ENCODE peak calls at places on chromosomes 5 and 9, in seven cellular contexts. One of them, this sample, is unnamed.

GRCh38 chr9:935348-935965 is 41.0 kb upstream of the DMRT3 start:
- DNase-seq in activated T-cell treated with anti-CD3 and anti-CD28 coated beads for 1 hour: no peak
- DNase-seq in stimulated activated CD4-positive, alpha-beta T cell treated with anti-CD3 and anti-CD28 coated beads, Interleukin-2, amount 100 ng/mL, for 48 hours: no peak
- DNase-seq in lung: peak
- DNase-seq in A549: no peak
- DNase-seq in NCI-H1105: peak
- DNase-seq in stimulated activated CD8-positive, alpha-beta memory T cell treated with anti-CD3 and anti-CD28 coated beads, Interleukin-15, amount 100 ng/mL, for 4 hours: no peak
- DNase-seq in this sample: no peak

GRCh38 chr9:106738109-106738508 is 124.9 kb upstream of the ZNF462 start:
- DNase-seq in activated T-cell treated with anti-CD3 and anti-CD28 coated beads for 1 hour: no peak
- DNase-seq in stimulated activated CD4-positive, alpha-beta T cell treated with anti-CD3 and anti-CD28 coated beads, Interleukin-2, amount 100 ng/mL, for 48 hours: no peak
- DNase-seq in lung: no peak
- DNase-seq in A549: no peak
- DNase-seq in NCI-H1105: no peak
- DNase-seq in stimulated activated CD8-positive, alpha-beta memory T cell treated with anti-CD3 and anti-CD28 coated beads, Interleukin-15, amount 100 ng/mL, for 4 hours: no peak
- DNase-seq in this sample: no peak

GRCh38 chr9:26605367-26605766 is 287.2 kb downstream of the CAAP1 start:
- DNase-seq in activated T-cell treated with anti-CD3 and anti-CD28 coated beads for 1 hour: no peak
- DNase-seq in stimulated activated CD4-positive, alpha-beta T cell treated with anti-CD3 and anti-CD28 coated beads, Interleukin-2, amount 100 ng/mL, for 48 hours: no peak
- DNase-seq in lung: peak
- DNase-seq in A549: no peak
- DNase-seq in NCI-H1105: no peak
- DNase-seq in stimulated activated CD8-positive, alpha-beta memory T cell treated with anti-CD3 and anti-CD28 coated beads, Interleukin-15, amount 100 ng/mL, for 4 hours: no peak
- DNase-seq in this sample: no peak

GRCh38 chr5:26847041-26847736 is 191.2 kb downstream of the CDH9 start:
- DNase-seq in activated T-cell treated with anti-CD3 and anti-CD28 coated beads for 1 hour: no peak
- DNase-seq in stimulated activated CD4-positive, alpha-beta T cell treated with anti-CD3 and anti-CD28 coated beads, Interleukin-2, amount 100 ng/mL, for 48 hours: no peak
- DNase-seq in lung: no peak
- DNase-seq in A549: peak
- DNase-seq in NCI-H1105: no peak
- DNase-seq in stimulated activated CD8-positive, alpha-beta memory T cell treated with anti-CD3 and anti-CD28 coated beads, Interleukin-15, amount 100 ng/mL, for 4 hours: no peak
- DNase-seq in this sample: no peak

GRCh38 chr5:124230456-124230855 is 516.0 kb downstream of the ZNF608 start:
- DNase-seq in activated T-cell treated with anti-CD3 and anti-CD28 coated beads for 1 hour: no peak
- DNase-seq in stimulated activated CD4-positive, alpha-beta T cell treated with anti-CD3 and anti-CD28 coated beads, Interleukin-2, amount 100 ng/mL, for 48 hours: no peak
- DNase-seq in lung: no peak
- DNase-seq in A549: no peak
- DNase-seq in NCI-H1105: no peak
- DNase-seq in stimulated activated CD8-positive, alpha-beta memory T cell treated with anti-CD3 and anti-CD28 coated beads, Interleukin-15, amount 100 ng/mL, for 4 hours: no peak
- DNase-seq in this sample: no peak

GRCh38 chr9:77063645-77064285 is 44.3 kb downstream of the FOXB2 start:
- DNase-seq in activated T-cell treated with anti-CD3 and anti-CD28 coated beads for 1 hour: no peak
- DNase-seq in stimulated activated CD4-positive, alpha-beta T cell treated with anti-CD3 and anti-CD28 coated beads, Interleukin-2, amount 100 ng/mL, for 48 hours: no peak
- DNase-seq in lung: no peak
- DNase-seq in A549: no peak
- DNase-seq in NCI-H1105: no peak
- DNase-seq in stimulated activated CD8-positive, alpha-beta memory T cell treated with anti-CD3 and anti-CD28 coated beads, Interleukin-15, amount 100 ng/mL, for 4 hours: no peak
- DNase-seq in this sample: no peak

GRCh38 chr5:134114886-134115805 is 665 bp downstream of the TCF7 start:
- DNase-seq in activated T-cell treated with anti-CD3 and anti-CD28 coated beads for 1 hour: peak
- DNase-seq in stimulated activated CD4-positive, alpha-beta T cell treated with anti-CD3 and anti-CD28 coated beads, Interleukin-2, amount 100 ng/mL, for 48 hours: no peak
- DNase-seq in lung: peak
- DNase-seq in A549: peak
- DNase-seq in NCI-H1105: no peak
- DNase-seq in stimulated activated CD8-positive, alpha-beta memory T cell treated with anti-CD3 and anti-CD28 coated beads, Interleukin-15, amount 100 ng/mL, for 4 hours: peak
- DNase-seq in this sample: no peak

GRCh38 chr5:172945151-172945550 is 14.1 kb upstream of the RPL26L1 start:
- DNase-seq in activated T-cell treated with anti-CD3 and anti-CD28 coated beads for 1 hour: no peak
- DNase-seq in stimulated activated CD4-positive, alpha-beta T cell treated with anti-CD3 and anti-CD28 coated beads, Interleukin-2, amount 100 ng/mL, for 48 hours: no peak
- DNase-seq in lung: no peak
- DNase-seq in A549: no peak
- DNase-seq in NCI-H1105: no peak
- DNase-seq in stimulated activated CD8-positive, alpha-beta memory T cell treated with anti-CD3 and anti-CD28 coated beads, Interleukin-15, amount 100 ng/mL, for 4 hours: no peak
- DNase-seq in this sample: no peak

GRCh38 chr9:137607141-137607857 is 1.8 kb downstream of the ARRDC1 start:
- DNase-seq in activated T-cell treated with anti-CD3 and anti-CD28 coated beads for 1 hour: no peak
- DNase-seq in stimulated activated CD4-positive, alpha-beta T cell treated with anti-CD3 and anti-CD28 coated beads, Interleukin-2, amount 100 ng/mL, for 48 hours: no peak
- DNase-seq in lung: no peak
- DNase-seq in A549: no peak
- DNase-seq in NCI-H1105: no peak
- DNase-seq in stimulated activated CD8-positive, alpha-beta memory T cell treated with anti-CD3 and anti-CD28 coated beads, Interleukin-15, amount 100 ng/mL, for 4 hours: no peak
- DNase-seq in this sample: no peak

GRCh38 chr9:91483189-91483691 is 59.6 kb upstream of the NFIL3 start:
- DNase-seq in activated T-cell treated with anti-CD3 and anti-CD28 coated beads for 1 hour: no peak
- DNase-seq in stimulated activated CD4-positive, alpha-beta T cell treated with anti-CD3 and anti-CD28 coated beads, Interleukin-2, amount 100 ng/mL, for 48 hours: no peak
- DNase-seq in lung: no peak
- DNase-seq in A549: no peak
- DNase-seq in NCI-H1105: no peak
- DNase-seq in stimulated activated CD8-positive, alpha-beta memory T cell treated with anti-CD3 and anti-CD28 coated beads, Interleukin-15, amount 100 ng/mL, for 4 hours: no peak
- DNase-seq in this sample: no peak

GRCh38 chr9:71683598-71684235 is 84.6 kb downstream of the CEMIP2 start:
- DNase-seq in activated T-cell treated with anti-CD3 and anti-CD28 coated beads for 1 hour: no peak
- DNase-seq in stimulated activated CD4-positive, alpha-beta T cell treated with anti-CD3 and anti-CD28 coated beads, Interleukin-2, amount 100 ng/mL, for 48 hours: no peak
- DNase-seq in lung: no peak
- DNase-seq in A549: no peak
- DNase-seq in NCI-H1105: no peak
- DNase-seq in stimulated activated CD8-positive, alpha-beta memory T cell treated with anti-CD3 and anti-CD28 coated beads, Interleukin-15, amount 100 ng/mL, for 4 hours: no peak
- DNase-seq in this sample: no peak

GRCh38 chr5:126971455-126972019 is 58.8 kb downstream of the MARCHF3 start:
- DNase-seq in activated T-cell treated with anti-CD3 and anti-CD28 coated beads for 1 hour: no peak
- DNase-seq in stimulated activated CD4-positive, alpha-beta T cell treated with anti-CD3 and anti-CD28 coated beads, Interleukin-2, amount 100 ng/mL, for 48 hours: no peak
- DNase-seq in lung: no peak
- DNase-seq in A549: no peak
- DNase-seq in NCI-H1105: no peak
- DNase-seq in stimulated activated CD8-positive, alpha-beta memory T cell treated with anti-CD3 and anti-CD28 coated beads, Interleukin-15, amount 100 ng/mL, for 4 hours: no peak
- DNase-seq in this sample: no peak

GRCh38 chr9:27451207-27451792 is 72.8 kb upstream of the IFNK start:
- DNase-seq in activated T-cell treated with anti-CD3 and anti-CD28 coated beads for 1 hour: no peak
- DNase-seq in stimulated activated CD4-positive, alpha-beta T cell treated with anti-CD3 and anti-CD28 coated beads, Interleukin-2, amount 100 ng/mL, for 48 hours: no peak
- DNase-seq in lung: no peak
- DNase-seq in A549: no peak
- DNase-seq in NCI-H1105: no peak
- DNase-seq in stimulated activated CD8-positive, alpha-beta memory T cell treated with anti-CD3 and anti-CD28 coated beads, Interleukin-15, amount 100 ng/mL, for 4 hours: no peak
- DNase-seq in this sample: no peak

GRCh38 chr5:176750144-176750543 is 60.2 kb upstream of the UNC5A start:
- DNase-seq in activated T-cell treated with anti-CD3 and anti-CD28 coated beads for 1 hour: no peak
- DNase-seq in stimulated activated CD4-positive, alpha-beta T cell treated with anti-CD3 and anti-CD28 coated beads, Interleukin-2, amount 100 ng/mL, for 48 hours: no peak
- DNase-seq in lung: no peak
- DNase-seq in A549: no peak
- DNase-seq in NCI-H1105: no peak
- DNase-seq in stimulated activated CD8-positive, alpha-beta memory T cell treated with anti-CD3 and anti-CD28 coated beads, Interleukin-15, amount 100 ng/mL, for 4 hours: no peak
- DNase-seq in this sample: no peak

GRCh38 chr9:134014946-134015345 is 10.3 kb upstream of the BRD3OS start:
- DNase-seq in activated T-cell treated with anti-CD3 and anti-CD28 coated beads for 1 hour: no peak
- DNase-seq in stimulated activated CD4-positive, alpha-beta T cell treated with anti-CD3 and anti-CD28 coated beads, Interleukin-2, amount 100 ng/mL, for 48 hours: no peak
- DNase-seq in lung: no peak
- DNase-seq in A549: no peak
- DNase-seq in NCI-H1105: no peak
- DNase-seq in stimulated activated CD8-positive, alpha-beta memory T cell treated with anti-CD3 and anti-CD28 coated beads, Interleukin-15, amount 100 ng/mL, for 4 hours: no peak
- DNase-seq in this sample: no peak

GRCh38 chr9:21686738-21687137 is 115.7 kb upstream of the MTAP start:
- DNase-seq in activated T-cell treated with anti-CD3 and anti-CD28 coated beads for 1 hour: no peak
- DNase-seq in stimulated activated CD4-positive, alpha-beta T cell treated with anti-CD3 and anti-CD28 coated beads, Interleukin-2, amount 100 ng/mL, for 48 hours: no peak
- DNase-seq in lung: no peak
- DNase-seq in A549: no peak
- DNase-seq in NCI-H1105: no peak
- DNase-seq in stimulated activated CD8-positive, alpha-beta memory T cell treated with anti-CD3 and anti-CD28 coated beads, Interleukin-15, amount 100 ng/mL, for 4 hours: no peak
- DNase-seq in this sample: no peak

GRCh38 chr5:134577796-134578577 is 52.5 kb downstream of the JADE2 start:
- DNase-seq in activated T-cell treated with anti-CD3 and anti-CD28 coated beads for 1 hour: peak
- DNase-seq in stimulated activated CD4-positive, alpha-beta T cell treated with anti-CD3 and anti-CD28 coated beads, Interleukin-2, amount 100 ng/mL, for 48 hours: peak
- DNase-seq in lung: peak
- DNase-seq in A549: peak
- DNase-seq in NCI-H1105: peak
- DNase-seq in stimulated activated CD8-positive, alpha-beta memory T cell treated with anti-CD3 and anti-CD28 coated beads, Interleukin-15, amount 100 ng/mL, for 4 hours: peak
- DNase-seq in this sample: peak

GRCh38 chr9:111067472-111067871 is 29.2 kb upstream of the LPAR1 start:
- DNase-seq in activated T-cell treated with anti-CD3 and anti-CD28 coated beads for 1 hour: no peak
- DNase-seq in stimulated activated CD4-positive, alpha-beta T cell treated with anti-CD3 and anti-CD28 coated beads, Interleukin-2, amount 100 ng/mL, for 48 hours: no peak
- DNase-seq in lung: no peak
- DNase-seq in A549: no peak
- DNase-seq in NCI-H1105: no peak
- DNase-seq in stimulated activated CD8-positive, alpha-beta memory T cell treated with anti-CD3 and anti-CD28 coated beads, Interleukin-15, amount 100 ng/mL, for 4 hours: no peak
- DNase-seq in this sample: no peak

GRCh38 chr5:87388129-87388528 is 24.6 kb downstream of the CCNH start:
- DNase-seq in activated T-cell treated with anti-CD3 and anti-CD28 coated beads for 1 hour: no peak
- DNase-seq in stimulated activated CD4-positive, alpha-beta T cell treated with anti-CD3 and anti-CD28 coated beads, Interleukin-2, amount 100 ng/mL, for 48 hours: no peak
- DNase-seq in lung: no peak
- DNase-seq in A549: no peak
- DNase-seq in NCI-H1105: no peak
- DNase-seq in stimulated activated CD8-positive, alpha-beta memory T cell treated with anti-CD3 and anti-CD28 coated beads, Interleukin-15, amount 100 ng/mL, for 4 hours: no peak
- DNase-seq in this sample: no peak

GRCh38 chr9:130466537-130467217 is 21.9 kb downstream of the ASS1 start:
- DNase-seq in activated T-cell treated with anti-CD3 and anti-CD28 coated beads for 1 hour: no peak
- DNase-seq in stimulated activated CD4-positive, alpha-beta T cell treated with anti-CD3 and anti-CD28 coated beads, Interleukin-2, amount 100 ng/mL, for 48 hours: no peak
- DNase-seq in lung: no peak
- DNase-seq in A549: no peak
- DNase-seq in NCI-H1105: no peak
- DNase-seq in stimulated activated CD8-positive, alpha-beta memory T cell treated with anti-CD3 and anti-CD28 coated beads, Interleukin-15, amount 100 ng/mL, for 4 hours: no peak
- DNase-seq in this sample: no peak

GRCh38 chr5:149445739-149446369 is 66.8 kb upstream of the IL17B start:
- DNase-seq in activated T-cell treated with anti-CD3 and anti-CD28 coated beads for 1 hour: no peak
- DNase-seq in stimulated activated CD4-positive, alpha-beta T cell treated with anti-CD3 and anti-CD28 coated beads, Interleukin-2, amount 100 ng/mL, for 48 hours: no peak
- DNase-seq in lung: no peak
- DNase-seq in A549: peak
- DNase-seq in NCI-H1105: no peak
- DNase-seq in stimulated activated CD8-positive, alpha-beta memory T cell treated with anti-CD3 and anti-CD28 coated beads, Interleukin-15, amount 100 ng/mL, for 4 hours: no peak
- DNase-seq in this sample: no peak

GRCh38 chr5:150544606-150545219 is 36.8 kb downstream of the NDST1 start:
- DNase-seq in activated T-cell treated with anti-CD3 and anti-CD28 coated beads for 1 hour: peak
- DNase-seq in stimulated activated CD4-positive, alpha-beta T cell treated with anti-CD3 and anti-CD28 coated beads, Interleukin-2, amount 100 ng/mL, for 48 hours: peak
- DNase-seq in lung: peak
- DNase-seq in A549: peak
- DNase-seq in NCI-H1105: no peak
- DNase-seq in stimulated activated CD8-positive, alpha-beta memory T cell treated with anti-CD3 and anti-CD28 coated beads, Interleukin-15, amount 100 ng/mL, for 4 hours: peak
- DNase-seq in this sample: no peak

GRCh38 chr5:36422957-36423356 is 121.3 kb upstream of the RANBP3L start:
- DNase-seq in activated T-cell treated with anti-CD3 and anti-CD28 coated beads for 1 hour: no peak
- DNase-seq in stimulated activated CD4-positive, alpha-beta T cell treated with anti-CD3 and anti-CD28 coated beads, Interleukin-2, amount 100 ng/mL, for 48 hours: no peak
- DNase-seq in lung: no peak
- DNase-seq in A549: no peak
- DNase-seq in NCI-H1105: no peak
- DNase-seq in stimulated activated CD8-positive, alpha-beta memory T cell treated with anti-CD3 and anti-CD28 coated beads, Interleukin-15, amount 100 ng/mL, for 4 hours: no peak
- DNase-seq in this sample: no peak

GRCh38 chr5:140182803-140183367 is 7.9 kb downstream of the CYSTM1 start:
- DNase-seq in activated T-cell treated with anti-CD3 and anti-CD28 coated beads for 1 hour: no peak
- DNase-seq in stimulated activated CD4-positive, alpha-beta T cell treated with anti-CD3 and anti-CD28 coated beads, Interleukin-2, amount 100 ng/mL, for 48 hours: no peak
- DNase-seq in lung: peak
- DNase-seq in A549: no peak
- DNase-seq in NCI-H1105: no peak
- DNase-seq in stimulated activated CD8-positive, alpha-beta memory T cell treated with anti-CD3 and anti-CD28 coated beads, Interleukin-15, amount 100 ng/mL, for 4 hours: no peak
- DNase-seq in this sample: no peak

GRCh38 chr9:38068866-38069628 is at the start of gene SHB:
- DNase-seq in activated T-cell treated with anti-CD3 and anti-CD28 coated beads for 1 hour: peak
- DNase-seq in stimulated activated CD4-positive, alpha-beta T cell treated with anti-CD3 and anti-CD28 coated beads, Interleukin-2, amount 100 ng/mL, for 48 hours: peak
- DNase-seq in lung: peak
- DNase-seq in A549: peak
- DNase-seq in NCI-H1105: peak
- DNase-seq in stimulated activated CD8-positive, alpha-beta memory T cell treated with anti-CD3 and anti-CD28 coated beads, Interleukin-15, amount 100 ng/mL, for 4 hours: peak
- DNase-seq in this sample: peak

GRCh38 chr9:102867488-102867887 is 127.6 kb upstream of the CYLC2 start:
- DNase-seq in activated T-cell treated with anti-CD3 and anti-CD28 coated beads for 1 hour: no peak
- DNase-seq in stimulated activated CD4-positive, alpha-beta T cell treated with anti-CD3 and anti-CD28 coated beads, Interleukin-2, amount 100 ng/mL, for 48 hours: no peak
- DNase-seq in lung: no peak
- DNase-seq in A549: no peak
- DNase-seq in NCI-H1105: no peak
- DNase-seq in stimulated activated CD8-positive, alpha-beta memory T cell treated with anti-CD3 and anti-CD28 coated beads, Interleukin-15, amount 100 ng/mL, for 4 hours: no peak
- DNase-seq in this sample: no peak

GRCh38 chr5:103450333-103451061 is 112.1 kb downstream of the NUDT12 start:
- DNase-seq in activated T-cell treated with anti-CD3 and anti-CD28 coated beads for 1 hour: no peak
- DNase-seq in stimulated activated CD4-positive, alpha-beta T cell treated with anti-CD3 and anti-CD28 coated beads, Interleukin-2, amount 100 ng/mL, for 48 hours: no peak
- DNase-seq in lung: no peak
- DNase-seq in A549: no peak
- DNase-seq in NCI-H1105: no peak
- DNase-seq in stimulated activated CD8-positive, alpha-beta memory T cell treated with anti-CD3 and anti-CD28 coated beads, Interleukin-15, amount 100 ng/mL, for 4 hours: no peak
- DNase-seq in this sample: no peak

GRCh38 chr9:129580211-129580915 is 40.5 kb downstream of the C9orf50 start:
- DNase-seq in activated T-cell treated with anti-CD3 and anti-CD28 coated beads for 1 hour: no peak
- DNase-seq in stimulated activated CD4-positive, alpha-beta T cell treated with anti-CD3 and anti-CD28 coated beads, Interleukin-2, amount 100 ng/mL, for 48 hours: no peak
- DNase-seq in lung: no peak
- DNase-seq in A549: no peak
- DNase-seq in NCI-H1105: no peak
- DNase-seq in stimulated activated CD8-positive, alpha-beta memory T cell treated with anti-CD3 and anti-CD28 coated beads, Interleukin-15, amount 100 ng/mL, for 4 hours: peak
- DNase-seq in this sample: no peak

GRCh38 chr5:56039985-56040384 is 45.2 kb upstream of the IL6ST start:
- DNase-seq in activated T-cell treated with anti-CD3 and anti-CD28 coated beads for 1 hour: no peak
- DNase-seq in stimulated activated CD4-positive, alpha-beta T cell treated with anti-CD3 and anti-CD28 coated beads, Interleukin-2, amount 100 ng/mL, for 48 hours: no peak
- DNase-seq in lung: no peak
- DNase-seq in A549: no peak
- DNase-seq in NCI-H1105: no peak
- DNase-seq in stimulated activated CD8-positive, alpha-beta memory T cell treated with anti-CD3 and anti-CD28 coated beads, Interleukin-15, amount 100 ng/mL, for 4 hours: no peak
- DNase-seq in this sample: no peak

GRCh38 chr5:123129811-123130210 is 40.8 kb downstream of the PRDM6 start:
- DNase-seq in activated T-cell treated with anti-CD3 and anti-CD28 coated beads for 1 hour: no peak
- DNase-seq in stimulated activated CD4-positive, alpha-beta T cell treated with anti-CD3 and anti-CD28 coated beads, Interleukin-2, amount 100 ng/mL, for 48 hours: no peak
- DNase-seq in lung: no peak
- DNase-seq in A549: no peak
- DNase-seq in NCI-H1105: no peak
- DNase-seq in stimulated activated CD8-positive, alpha-beta memory T cell treated with anti-CD3 and anti-CD28 coated beads, Interleukin-15, amount 100 ng/mL, for 4 hours: no peak
- DNase-seq in this sample: no peak

GRCh38 chr9:112127281-112127680 is 47.8 kb downstream of the SUSD1 start:
- DNase-seq in activated T-cell treated with anti-CD3 and anti-CD28 coated beads for 1 hour: no peak
- DNase-seq in stimulated activated CD4-positive, alpha-beta T cell treated with anti-CD3 and anti-CD28 coated beads, Interleukin-2, amount 100 ng/mL, for 48 hours: no peak
- DNase-seq in lung: no peak
- DNase-seq in A549: no peak
- DNase-seq in NCI-H1105: no peak
- DNase-seq in stimulated activated CD8-positive, alpha-beta memory T cell treated with anti-CD3 and anti-CD28 coated beads, Interleukin-15, amount 100 ng/mL, for 4 hours: no peak
- DNase-seq in this sample: no peak

GRCh38 chr9:136728548-136729123 is 14.1 kb downstream of the LCN10 start:
- DNase-seq in activated T-cell treated with anti-CD3 and anti-CD28 coated beads for 1 hour: no peak
- DNase-seq in stimulated activated CD4-positive, alpha-beta T cell treated with anti-CD3 and anti-CD28 coated beads, Interleukin-2, amount 100 ng/mL, for 48 hours: no peak
- DNase-seq in lung: no peak
- DNase-seq in A549: no peak
- DNase-seq in NCI-H1105: no peak
- DNase-seq in stimulated activated CD8-positive, alpha-beta memory T cell treated with anti-CD3 and anti-CD28 coated beads, Interleukin-15, amount 100 ng/mL, for 4 hours: no peak
- DNase-seq in this sample: no peak

GRCh38 chr5:121968910-121969607 is 7.3 kb downstream of the SRFBP1 start:
- DNase-seq in activated T-cell treated with anti-CD3 and anti-CD28 coated beads for 1 hour: no peak
- DNase-seq in stimulated activated CD4-positive, alpha-beta T cell treated with anti-CD3 and anti-CD28 coated beads, Interleukin-2, amount 100 ng/mL, for 48 hours: no peak
- DNase-seq in lung: no peak
- DNase-seq in A549: peak
- DNase-seq in NCI-H1105: no peak
- DNase-seq in stimulated activated CD8-positive, alpha-beta memory T cell treated with anti-CD3 and anti-CD28 coated beads, Interleukin-15, amount 100 ng/mL, for 4 hours: no peak
- DNase-seq in this sample: no peak

GRCh38 chr5:132294728-132295504 is 722 bp downstream of the SLC22A4 start:
- DNase-seq in activated T-cell treated with anti-CD3 and anti-CD28 coated beads for 1 hour: peak
- DNase-seq in stimulated activated CD4-positive, alpha-beta T cell treated with anti-CD3 and anti-CD28 coated beads, Interleukin-2, amount 100 ng/mL, for 48 hours: peak
- DNase-seq in lung: peak
- DNase-seq in A549: peak
- DNase-seq in NCI-H1105: no peak
- DNase-seq in stimulated activated CD8-positive, alpha-beta memory T cell treated with anti-CD3 and anti-CD28 coated beads, Interleukin-15, amount 100 ng/mL, for 4 hours: peak
- DNase-seq in this sample: no peak

GRCh38 chr9:22117511-22118388 is 108.6 kb upstream of the CDKN2B start:
- DNase-seq in activated T-cell treated with anti-CD3 and anti-CD28 coated beads for 1 hour: no peak
- DNase-seq in stimulated activated CD4-positive, alpha-beta T cell treated with anti-CD3 and anti-CD28 coated beads, Interleukin-2, amount 100 ng/mL, for 48 hours: no peak
- DNase-seq in lung: peak
- DNase-seq in A549: no peak
- DNase-seq in NCI-H1105: no peak
- DNase-seq in stimulated activated CD8-positive, alpha-beta memory T cell treated with anti-CD3 and anti-CD28 coated beads, Interleukin-15, amount 100 ng/mL, for 4 hours: no peak
- DNase-seq in this sample: no peak

GRCh38 chr5:6686916-6687409 is 26.3 kb upstream of the TENT4A start:
- DNase-seq in activated T-cell treated with anti-CD3 and anti-CD28 coated beads for 1 hour: no peak
- DNase-seq in stimulated activated CD4-positive, alpha-beta T cell treated with anti-CD3 and anti-CD28 coated beads, Interleukin-2, amount 100 ng/mL, for 48 hours: no peak
- DNase-seq in lung: peak
- DNase-seq in A549: no peak
- DNase-seq in NCI-H1105: no peak
- DNase-seq in stimulated activated CD8-positive, alpha-beta memory T cell treated with anti-CD3 and anti-CD28 coated beads, Interleukin-15, amount 100 ng/mL, for 4 hours: no peak
- DNase-seq in this sample: no peak

GRCh38 chr9:93648181-93648580 is 71.8 kb downstream of the PHF2 start:
- DNase-seq in activated T-cell treated with anti-CD3 and anti-CD28 coated beads for 1 hour: no peak
- DNase-seq in stimulated activated CD4-positive, alpha-beta T cell treated with anti-CD3 and anti-CD28 coated beads, Interleukin-2, amount 100 ng/mL, for 48 hours: no peak
- DNase-seq in lung: no peak
- DNase-seq in A549: no peak
- DNase-seq in NCI-H1105: no peak
- DNase-seq in stimulated activated CD8-positive, alpha-beta memory T cell treated with anti-CD3 and anti-CD28 coated beads, Interleukin-15, amount 100 ng/mL, for 4 hours: no peak
- DNase-seq in this sample: peak

GRCh38 chr9:81682797-81683196 is 6.5 kb downstream of the TLE1 start:
- DNase-seq in activated T-cell treated with anti-CD3 and anti-CD28 coated beads for 1 hour: no peak
- DNase-seq in stimulated activated CD4-positive, alpha-beta T cell treated with anti-CD3 and anti-CD28 coated beads, Interleukin-2, amount 100 ng/mL, for 48 hours: no peak
- DNase-seq in lung: no peak
- DNase-seq in A549: no peak
- DNase-seq in NCI-H1105: no peak
- DNase-seq in stimulated activated CD8-positive, alpha-beta memory T cell treated with anti-CD3 and anti-CD28 coated beads, Interleukin-15, amount 100 ng/mL, for 4 hours: no peak
- DNase-seq in this sample: no peak